ENCODE peak calls at places on chromosomes 5 and 9, in ten cellular contexts. D is NAMALWA, M is uterus, C is G401, G is AG10803, T is NCI-H1694, P is endothelial cell of umbilical vein, L is EL, J is aorta, N is T-cell. R is an unnamed sample.

GRCh38 chr5:73451218-73452130 is 2.9 kb upstream of the FOXD1 start:
- DNase-seq in N (peak), J (peak), T (no peak), G (peak), L (peak), P (peak), C (no peak), M (peak), D (peak), R (peak)

GRCh38 chr5:78162253-78162862 is 132.1 kb downstream of the AP3B1 start:
- DNase-seq in L (peak), D (peak), N (no peak), J (no peak), P (peak), C (peak), M (no peak), G (peak), T (peak), R (peak)

GRCh38 chr5:74595143-74595915 is 45.2 kb downstream of the ENC1 start:
- DNase-seq in N (no peak), T (no peak), G (peak), P (peak), C (no peak), L (peak), J (no peak), D (no peak), M (no peak), R (no peak)

GRCh38 chr9:121269030-121269887 is 1.3 kb downstream of the GSN start:
- DNase-seq in C (no peak), N (no peak), P (peak), D (no peak), T (no peak), L (peak), J (peak), G (peak), M (peak), R (no peak)

GRCh38 chr9:126218726-126219125 is 107.9 kb upstream of the MVB12B start:
- DNase-seq in P (no peak), L (no peak), M (no peak), J (no peak), T (no peak), D (no peak), C (no peak), N (no peak), G (no peak), R (no peak)

GRCh38 chr9:37209431-37210386 is 89.3 kb downstream of the ZCCHC7 start:
- DNase-seq in M (no peak), N (no peak), L (no peak), T (no peak), P (peak), J (no peak), C (peak), G (no peak), D (peak), R (no peak)

GRCh38 chr5:37767251-37767650 is 72.6 kb downstream of the GDNF start:
- DNase-seq in G (no peak), T (no peak), N (no peak), P (no peak), J (no peak), M (no peak), L (no peak), D (no peak), C (no peak), R (no peak)

GRCh38 chr9:25117791-25118190 is 560.5 kb downstream of the TUSC1 start:
- DNase-seq in L (no peak), M (no peak), G (no peak), J (no peak), C (no peak), T (no peak), N (no peak), D (no peak), P (no peak), R (no peak)

GRCh38 chr5:68265822-68266395 is 50.4 kb downstream of the PIK3R1 start:
- DNase-seq in T (no peak), N (no peak), G (no peak), P (no peak), L (peak), C (no peak), J (no peak), M (no peak), D (no peak), R (no peak)

GRCh38 chr9:95857122-95857521 is 18.4 kb upstream of the ERCC6L2 start:
- DNase-seq in M (no peak), P (peak), D (no peak), N (no peak), T (peak), L (peak), C (no peak), J (no peak), G (peak), R (no peak)